ENCODE peak calls at places on chromosome 3, in five cellular contexts. V is breast epithelium; U is activated CD8-positive, alpha-beta T cell treated with anti-CD3 and anti-CD28 coated beads for 36 hours; B is AG10803; Y is H9. K is an unnamed sample.

GRCh38 chr3:127959873-127960272 is 44.8 kb downstream of the KBTBD12 start:
- DNase-seq in V (no peak), B (no peak), U (no peak), Y (peak), K (no peak)

GRCh38 chr3:78858165-78858564 is 909.6 kb downstream of the ROBO1 start:
- DNase-seq in U (no peak), Y (no peak), V (no peak), B (no peak), K (no peak)

GRCh38 chr3:36511761-36512496 is 131.6 kb downstream of the STAC start:
- DNase-seq in B (no peak), U (no peak), V (no peak), Y (no peak), K (no peak)

GRCh38 chr3:141294848-141295247 is 63.2 kb downstream of the PXYLP1 start:
- DNase-seq in B (peak), V (no peak), U (no peak), Y (no peak), K (no peak)

GRCh38 chr3:5021571-5022092 is 42.4 kb downstream of the BHLHE40 start:
- DNase-seq in U (peak), B (peak), V (no peak), Y (no peak), K (no peak)

GRCh38 chr3:187773963-187774789 is 28.9 kb upstream of the BCL6 start:
- DNase-seq in U (no peak), Y (no peak), B (no peak), V (no peak), K (peak)

GRCh38 chr3:61830111-61830400 is 268.7 kb downstream of the PTPRG start:
- DNase-seq in Y (no peak), U (no peak), V (no peak), B (no peak), K (no peak)

GRCh38 chr3:182671942-182672341 is 121.4 kb upstream of the ATP11B start:
- DNase-seq in V (no peak), U (no peak), Y (no peak), B (peak), K (no peak)

GRCh38 chr3:124107074-124107473 is 115.2 kb upstream of the ROPN1 start:
- DNase-seq in V (no peak), Y (no peak), U (no peak), B (peak), K (no peak)

GRCh38 chr3:33181229-33181628 is 37.4 kb downstream of the SUSD5 start:
- DNase-seq in U (no peak), B (no peak), V (no peak), Y (no peak), K (no peak)

GRCh38 chr3:181383760-181384159 is 328.0 kb upstream of the SOX2 start:
- DNase-seq in V (no peak), Y (no peak), U (no peak), B (no peak), K (no peak)

GRCh38 chr3:196757876-196758739 is 18.5 kb downstream of the PAK2 start:
- DNase-seq in Y (no peak), B (peak), U (peak), V (no peak), K (no peak)

GRCh38 chr3:12541625-12542024 is 3.7 kb downstream of the MKRN2OS start:
- DNase-seq in V (no peak), U (no peak), B (no peak), Y (peak), K (no peak)

GRCh38 chr3:160152638-160153037 is 72.6 kb upstream of the C3orf80 start:
- DNase-seq in U (no peak), V (no peak), Y (no peak), B (no peak), K (no peak)

GRCh38 chr3:194174980-194175379 is 39.0 kb downstream of the HES1 start:
- DNase-seq in Y (no peak), B (no peak), V (no peak), U (no peak), K (no peak)

GRCh38 chr3:11455977-11456376 is 183.8 kb downstream of the ATG7 start:
- DNase-seq in U (no peak), V (no peak), Y (no peak), B (no peak), K (no peak)

GRCh38 chr3:189458536-189458935 is 172.7 kb upstream of the TP63 start:
- DNase-seq in V (peak), U (no peak), B (no peak), Y (no peak), K (no peak)

GRCh38 chr3:60856299-60857046 is 394.8 kb downstream of the FHIT start:
- DNase-seq in Y (no peak), U (no peak), V (no peak), B (no peak), K (no peak)

GRCh38 chr3:98733055-98733777 is 29.9 kb upstream of the ST3GAL6 start:
- DNase-seq in U (peak), Y (no peak), V (no peak), B (no peak), K (peak)

GRCh38 chr3:43152649-43153048 is 46.8 kb upstream of the POMGNT2 start:
- DNase-seq in V (no peak), B (no peak), Y (no peak), U (no peak), K (no peak)

GRCh38 chr3:129412542-129413198 is 15.8 kb downstream of the EFCAB12 start:
- DNase-seq in B (no peak), V (no peak), Y (no peak), U (no peak), K (no peak)

GRCh38 chr3:78690806-78691205 is 1077.0 kb downstream of the ROBO1 start:
- DNase-seq in V (no peak), Y (no peak), B (peak), U (no peak), K (no peak)

GRCh38 chr3:124250053-124250452 is 258.1 kb upstream of the ROPN1 start:
- DNase-seq in U (no peak), Y (no peak), V (no peak), B (no peak), K (no peak)

GRCh38 chr3:60594025-60594424 is 657.2 kb downstream of the FHIT start:
- DNase-seq in V (peak), Y (no peak), U (no peak), B (peak), K (peak)

GRCh38 chr3:189710620-189711388 is 79.6 kb downstream of the TP63 start:
- DNase-seq in U (peak), Y (peak), V (peak), B (peak), K (peak)

GRCh38 chr3:172939651-172940293 is 189.2 kb downstream of the ECT2 start:
- DNase-seq in Y (no peak), U (no peak), B (peak), V (no peak), K (no peak)

GRCh38 chr3:171094411-171094810 is 67.9 kb upstream of the SLC2A2 start:
- DNase-seq in Y (no peak), B (no peak), V (no peak), U (no peak), K (no peak)

GRCh38 chr3:58562498-58562897 is 14.7 kb downstream of the FAM107A start:
- DNase-seq in V (no peak), U (no peak), B (no peak), Y (peak), K (no peak)

GRCh38 chr3:104941785-104942184 is 424.9 kb upstream of the ALCAM start:
- DNase-seq in U (no peak), B (no peak), Y (no peak), V (no peak), K (no peak)

GRCh38 chr3:170614214-170614966 is 28.5 kb upstream of the SLC7A14 start:
- DNase-seq in Y (no peak), B (peak), U (no peak), V (no peak), K (peak)

GRCh38 chr3:30292192-30292893 is 314.1 kb upstream of the TGFBR2 start:
- DNase-seq in B (peak), Y (no peak), U (no peak), V (no peak), K (no peak)

GRCh38 chr3:33513262-33513863 is 73.2 kb upstream of the UBP1 start:
- DNase-seq in B (no peak), Y (no peak), U (no peak), V (no peak), K (no peak)

GRCh38 chr3:69433016-69433937 is 47.4 kb upstream of the FRMD4B start:
- DNase-seq in V (no peak), Y (no peak), U (peak), B (no peak), K (no peak)

GRCh38 chr3:37855363-37855970 is 6.2 kb upstream of the CTDSPL start:
- DNase-seq in B (peak), Y (peak), U (peak), V (peak), K (peak)

GRCh38 chr3:181210275-181210674 is 220.7 kb upstream of the DNAJC19 start:
- DNase-seq in V (no peak), Y (no peak), B (peak), U (no peak), K (no peak)

DNA sequence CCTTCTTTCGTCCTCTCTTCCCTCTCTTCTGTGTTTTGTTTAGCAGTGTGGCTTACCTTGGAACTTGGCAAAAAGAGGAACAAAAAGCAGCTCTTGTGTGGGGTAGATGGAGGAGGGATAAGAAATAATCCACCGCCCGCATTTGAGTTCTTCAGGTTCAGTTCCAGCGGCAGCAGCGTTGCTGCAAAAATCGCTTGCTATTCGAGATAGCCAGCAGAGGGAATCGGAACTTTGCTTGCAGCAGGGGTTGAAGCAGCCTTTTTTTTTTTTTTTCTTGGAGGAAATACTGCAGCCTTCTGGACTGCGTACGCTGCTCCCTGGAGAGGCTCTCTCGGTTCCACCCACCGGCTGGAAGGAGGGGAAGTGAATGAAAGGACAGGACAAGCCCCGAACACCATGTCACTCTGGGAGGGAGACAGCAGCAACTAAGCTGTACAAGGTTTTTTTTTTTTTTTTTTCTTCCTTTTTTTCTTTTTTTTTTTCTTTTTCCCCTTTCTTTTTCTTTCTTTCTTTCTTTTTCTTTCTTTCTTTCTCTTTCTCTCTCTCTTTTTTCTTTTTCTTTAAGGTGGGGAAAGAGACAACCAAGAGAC is at the start of gene RBMS3:
- DNase-seq in Y (peak), B (peak), V (peak), U (peak), K (peak)
- TF ChIP-seq CTCF in Y (peak), B (peak), V (peak), U (no peak), K (peak)

GRCh38 chr3:130576571-130577266 is 59.7 kb downstream of the COL6A6 start:
- DNase-seq in V (no peak), B (peak), Y (no peak), U (no peak), K (no peak)

DNA sequence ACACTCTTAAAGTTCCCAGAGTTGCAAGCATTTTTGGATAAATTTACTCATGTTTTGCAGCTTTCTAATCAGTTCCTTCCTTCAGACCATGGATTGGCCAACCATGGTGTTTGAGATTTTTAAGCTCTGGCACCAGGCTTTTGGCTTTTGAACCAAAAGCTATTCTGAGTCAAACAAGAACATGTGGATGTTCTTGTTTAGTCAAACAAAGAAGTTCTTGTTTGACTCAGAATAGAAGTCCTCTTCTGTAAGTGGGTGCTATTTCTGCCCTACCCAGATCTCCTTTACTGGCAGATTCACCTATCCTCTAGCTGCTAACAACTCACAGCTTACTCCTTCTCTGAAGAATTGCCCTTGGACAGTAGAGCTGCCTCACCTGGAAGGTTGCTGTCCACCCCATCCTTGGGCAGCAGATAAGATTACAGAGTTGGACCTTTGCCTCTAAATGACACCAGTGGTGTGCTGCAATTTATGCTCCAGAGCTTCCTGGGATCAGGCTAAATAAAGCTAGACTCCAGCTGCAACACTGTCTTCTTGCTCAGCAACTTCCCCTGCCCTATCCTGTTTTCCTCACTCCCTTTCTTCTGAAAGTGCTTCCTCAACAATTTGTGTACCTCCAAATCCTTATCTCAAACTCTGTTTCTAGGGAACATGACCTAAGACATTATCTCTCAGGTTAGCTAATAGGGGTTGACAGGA is 65.6 kb downstream of the COL6A6 start:
- DNase-seq in Y (no peak), B (no peak), U (no peak), V (no peak), K (no peak)
- TF ChIP-seq CTCF in Y (no peak), B (no peak), U (no peak), V (no peak), K (no peak)

GRCh38 chr3:133896002-133896761 is 500 bp upstream of the RAB6B start:
- DNase-seq in V (no peak), U (peak), B (no peak), Y (no peak), K (no peak)

GRCh38 chr3:133899309-133899708 is 3.6 kb upstream of the RAB6B start:
- DNase-seq in Y (no peak), V (no peak), B (no peak), U (no peak), K (no peak)

GRCh38 chr3:133897547-133897946 is 1.9 kb upstream of the RAB6B start:
- DNase-seq in V (no peak), Y (no peak), U (no peak), B (no peak), K (no peak)

GRCh38 chr3:133905376-133905775 is 9.7 kb upstream of the RAB6B start:
- DNase-seq in V (no peak), Y (no peak), B (no peak), U (no peak), K (no peak)

DNA sequence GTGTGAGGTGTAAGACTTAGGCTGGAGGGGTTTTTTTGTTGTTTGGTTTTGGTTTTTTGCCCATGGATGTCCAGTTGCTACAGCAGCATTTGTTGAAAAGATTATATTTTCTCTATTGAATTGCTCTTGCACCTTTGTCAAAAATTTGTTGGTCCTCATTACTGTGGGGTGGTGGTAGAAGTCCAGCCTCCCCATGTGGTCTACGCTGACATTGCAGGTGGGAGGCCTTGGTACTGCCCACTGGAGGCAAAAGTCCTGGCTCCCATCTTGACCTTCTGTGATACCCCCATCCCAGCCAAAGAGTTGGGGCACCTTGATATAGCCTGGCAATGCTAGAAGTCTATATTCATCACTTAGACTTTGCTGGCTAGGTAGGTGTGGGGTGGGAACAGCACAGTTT is 5.4 kb upstream of the RAB6B start:
- DNase-seq in Y (no peak), V (no peak), B (no peak), U (no peak), K (no peak)
- TF ChIP-seq CTCF in Y (peak), V (no peak), B (no peak), U (no peak), K (peak)

GRCh38 chr3:186567072-186567921 is at the start of gene TBCCD1:
- DNase-seq in U (peak), B (peak), Y (peak), V (peak), K (peak)
- TF ChIP-seq CTCF in U (no peak), B (no peak), Y (no peak), V (no peak), K (no peak)

GRCh38 chr3:52819936-52820335 is 10.5 kb downstream of the ITIH4 start:
- DNase-seq in Y (no peak), U (no peak), V (no peak), B (no peak), K (no peak)

GRCh38 chr3:52816654-52817053 is 13.8 kb downstream of the ITIH4 start:
- DNase-seq in U (no peak), Y (no peak), B (no peak), V (no peak), K (no peak)

GRCh38 chr3:52817860-52818259 is 12.6 kb downstream of the ITIH4 start:
- DNase-seq in U (no peak), V (no peak), B (no peak), Y (no peak), K (no peak)

GRCh38 chr3:52813810-52814209 is 16.7 kb downstream of the ITIH4 start:
- DNase-seq in B (no peak), Y (no peak), V (no peak), U (no peak), K (no peak)

DNA sequence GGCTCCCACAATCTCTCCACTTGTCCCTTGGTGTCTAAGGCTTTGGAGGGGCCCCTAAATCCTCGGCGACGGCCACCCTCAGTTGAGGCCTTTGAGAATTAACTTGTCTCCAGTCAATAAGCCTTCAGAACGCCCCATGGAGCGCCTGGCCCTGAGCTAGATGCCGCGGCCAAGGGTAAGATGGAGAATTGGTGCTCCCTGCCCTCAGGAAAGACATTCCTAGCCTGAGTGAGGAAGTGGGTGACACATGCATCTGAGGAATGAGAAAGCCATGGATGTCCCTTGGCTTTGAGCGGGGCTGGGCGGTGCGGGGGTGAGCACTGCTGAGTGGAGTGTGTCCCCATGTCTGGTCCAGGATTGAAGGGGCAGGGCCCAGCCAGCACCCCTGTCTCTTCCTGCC is 13.3 kb downstream of the ITIH4 start:
- DNase-seq in U (no peak), V (no peak), Y (no peak), B (no peak), K (no peak)
- TF ChIP-seq CTCF in U (no peak), V (no peak), Y (no peak), B (no peak), K (no peak)

DNA sequence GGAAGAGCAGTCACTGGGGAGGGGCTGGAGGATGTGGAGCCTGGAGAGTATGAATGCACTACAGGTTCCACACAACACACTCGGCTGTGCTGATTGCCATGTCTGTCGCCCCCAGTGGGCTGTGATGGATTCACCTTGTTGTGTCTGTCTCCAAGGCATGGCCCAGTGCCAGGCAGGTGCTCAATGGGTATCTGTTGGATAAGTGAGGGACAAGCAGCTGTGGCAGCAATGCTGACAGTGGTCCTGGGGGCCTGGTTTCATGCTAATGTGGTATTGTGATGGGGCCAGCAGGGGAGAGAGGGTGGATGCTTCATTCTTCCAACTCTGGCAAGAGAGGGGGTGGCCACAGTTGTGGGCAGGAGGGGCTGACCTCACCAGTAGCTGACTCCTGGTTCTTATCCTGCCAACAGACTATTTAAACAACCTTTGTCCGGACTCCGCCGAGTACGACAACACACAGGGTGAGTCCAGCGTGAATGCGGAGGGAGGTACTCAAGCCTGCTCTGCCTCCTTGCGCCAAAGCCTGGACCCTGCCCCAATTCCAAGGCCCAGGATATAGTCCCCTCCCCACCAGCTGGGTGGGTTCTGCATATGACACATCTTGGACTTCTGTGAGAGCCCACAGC is 47.3 kb upstream of the NR2C2 start:
- DNase-seq in U (no peak), B (no peak), Y (peak), V (no peak), K (no peak)
- TF ChIP-seq CTCF in U (no peak), B (no peak), Y (peak), V (no peak), K (no peak)